ENCODE peak calls at places on chromosomes 12 and 14, in four cellular contexts. S is HEK293T, T is WTC11, G is K562. O is an unnamed sample.

GRCh38 chr12:6361834-6362233 is 13.5 kb downstream of the SCNN1A start:
- DNase-seq in S (no peak), T (no peak), G (no peak), O (no peak)

GRCh38 chr14:32022938-32023466 is 54.1 kb upstream of the ARHGAP5 start:
- DNase-seq in S (no peak), T (no peak), G (no peak), O (no peak)

GRCh38 chr14:100402631-100403030 is 79.5 kb downstream of the SLC25A47 start:
- DNase-seq in S (no peak), T (no peak), G (no peak), O (no peak)

GRCh38 chr14:77322209-77322902 is 1.5 kb downstream of the GSTZ1 start:
- DNase-seq in S (no peak), T (no peak), G (no peak), O (no peak)

GRCh38 chr14:65170768-65171251 is 68.5 kb upstream of the MAX start:
- DNase-seq in S (peak), T (peak), G (peak), O (no peak)

GRCh38 chr12:126083931-126084330 is 1018.7 kb downstream of the AACS start:
- DNase-seq in S (no peak), T (no peak), G (no peak), O (no peak)

GRCh38 chr12:127620956-127621355 is 646.0 kb upstream of the TMEM132C start:
- DNase-seq in S (no peak), T (no peak), G (no peak), O (no peak)

GRCh38 chr14:22472935-22473854 is 115.8 kb downstream of the DAD1 start:
- DNase-seq in S (peak), T (peak), G (peak), O (peak)

GRCh38 chr12:105831372-105831771 is 307.4 kb downstream of the NUAK1 start:
- DNase-seq in S (no peak), T (peak), G (no peak), O (no peak)

GRCh38 chr14:48398675-48399282 is 723.4 kb upstream of the MDGA2 start:
- DNase-seq in S (peak), T (no peak), G (peak), O (peak)

GRCh38 chr12:120199595-120200306 is 1.2 kb downstream of the RPLP0 start:
- DNase-seq in S (no peak), T (no peak), G (peak), O (no peak)

GRCh38 chr12:32515137-32515860 is 115.9 kb downstream of the FGD4 start:
- DNase-seq in S (no peak), T (no peak), G (no peak), O (no peak)

GRCh38 chr12:124369901-124370378 is 75.0 kb downstream of the RFLNA start:
- DNase-seq in S (no peak), T (no peak), G (no peak), O (no peak)

GRCh38 chr12:108857158-108857407 is 300 bp downstream of the SSH1 start:
- DNase-seq in S (no peak), T (peak), G (no peak), O (no peak)

GRCh38 chr12:13764748-13765147 is 216.7 kb downstream of the GRIN2B start:
- DNase-seq in S (no peak), T (no peak), G (no peak), O (no peak)

GRCh38 chr14:89336338-89336737 is 80.7 kb downstream of the FOXN3 start:
- DNase-seq in S (no peak), T (no peak), G (peak), O (peak)

GRCh38 chr12:64169999-64170398 is 52.1 kb downstream of the KICS2 start:
- DNase-seq in S (no peak), T (no peak), G (no peak), O (no peak)
- TF ChIP-seq ELF4 in S (no peak), T (no peak), G (no peak), O (no peak)

GRCh38 chr14:103775506-103775905 is 59.9 kb downstream of the ZFYVE21 start:
- DNase-seq in S (no peak), T (no peak), G (no peak), O (no peak)
- TF ChIP-seq ELF4 in S (no peak), T (no peak), G (no peak), O (no peak)

GRCh38 chr12:112333030-112333429 is 49.2 kb downstream of the HECTD4 start:
- DNase-seq in S (no peak), T (no peak), G (no peak), O (no peak)

GRCh38 chr12:112328411-112329124 is 53.7 kb downstream of the HECTD4 start:
- DNase-seq in S (no peak), T (no peak), G (no peak), O (no peak)

GRCh38 chr12:112327209-112327930 is 54.9 kb downstream of the HECTD4 start:
- DNase-seq in S (no peak), T (no peak), G (no peak), O (no peak)

GRCh38 chr12:112331891-112332290 is 50.3 kb downstream of the HECTD4 start:
- DNase-seq in S (no peak), T (no peak), G (no peak), O (no peak)
- TF ChIP-seq ELF4 in S (no peak), T (no peak), G (no peak), O (no peak)

DNA sequence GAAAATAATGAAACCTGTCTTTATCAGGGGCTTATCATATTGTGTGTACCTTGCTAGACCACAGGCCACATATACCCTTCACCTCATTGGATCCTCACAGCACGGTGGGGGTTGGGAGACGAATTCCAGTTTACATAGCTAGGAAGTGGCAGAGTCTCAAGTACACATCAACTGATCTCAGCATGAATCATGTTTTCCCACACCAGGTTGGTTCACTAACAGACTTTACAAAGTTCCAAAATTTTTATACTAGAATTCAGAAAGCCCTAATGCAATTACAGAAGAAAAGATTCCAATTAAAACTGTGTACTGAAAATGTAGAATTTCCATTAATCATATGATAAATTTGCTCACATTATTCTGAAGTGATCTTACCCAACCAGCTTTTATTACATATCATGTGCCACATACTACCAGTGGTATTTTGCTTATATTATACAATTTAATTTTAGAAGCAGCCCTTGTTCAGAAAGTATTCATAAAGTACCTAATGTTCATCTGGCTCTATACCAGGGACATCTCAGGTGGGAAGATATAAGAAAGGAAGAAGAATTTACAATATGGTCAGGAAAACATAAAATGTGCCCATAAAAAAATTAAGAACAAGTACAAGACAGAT is 196.2 kb downstream of the ITPR2 start:
- DNase-seq in S (no peak), T (no peak), G (no peak), O (peak)
- TF ChIP-seq ELF4 in S (no peak), T (no peak), G (no peak), O (no peak)

DNA sequence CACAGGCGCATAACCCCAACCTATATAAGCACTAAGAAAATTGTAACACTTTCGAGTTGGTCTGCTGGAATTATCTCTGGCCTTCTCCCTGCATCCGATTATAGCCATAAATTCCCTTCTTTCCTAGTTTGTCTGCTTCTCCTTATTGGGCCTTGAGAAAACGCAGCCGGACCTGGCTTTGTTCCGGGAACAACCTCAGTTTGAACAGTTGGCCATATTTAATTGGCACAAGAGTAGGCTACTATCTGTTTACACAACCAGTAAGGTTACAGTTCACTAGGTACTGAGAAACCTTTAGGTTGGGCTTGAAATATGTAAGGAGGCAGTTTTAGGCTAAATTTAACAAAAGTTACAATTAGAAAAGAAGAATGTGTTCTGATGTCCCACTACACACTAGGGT is 176.1 kb downstream of the IPO8 start:
- DNase-seq in S (no peak), T (no peak), G (no peak), O (no peak)
- TF ChIP-seq ELF4 in S (no peak), T (no peak), G (no peak), O (no peak)

GRCh38 chr14:75646762-75647161 is 13.9 kb downstream of the ERG28 start:
- DNase-seq in S (no peak), T (no peak), G (no peak), O (peak)

GRCh38 chr14:75649773-75650172 is 10.9 kb downstream of the ERG28 start:
- DNase-seq in S (no peak), T (no peak), G (no peak), O (no peak)

GRCh38 chr14:75647650-75648049 is 13.0 kb downstream of the ERG28 start:
- DNase-seq in S (no peak), T (no peak), G (no peak), O (no peak)

GRCh38 chr14:75649337-75649736 is 11.3 kb downstream of the ERG28 start:
- DNase-seq in S (no peak), T (no peak), G (no peak), O (no peak)

GRCh38 chr14:75648066-75648838 is 12.4 kb downstream of the ERG28 start:
- DNase-seq in S (no peak), T (no peak), G (no peak), O (peak)
- TF ChIP-seq ELF4 in S (no peak), T (no peak), G (no peak), O (no peak)

DNA sequence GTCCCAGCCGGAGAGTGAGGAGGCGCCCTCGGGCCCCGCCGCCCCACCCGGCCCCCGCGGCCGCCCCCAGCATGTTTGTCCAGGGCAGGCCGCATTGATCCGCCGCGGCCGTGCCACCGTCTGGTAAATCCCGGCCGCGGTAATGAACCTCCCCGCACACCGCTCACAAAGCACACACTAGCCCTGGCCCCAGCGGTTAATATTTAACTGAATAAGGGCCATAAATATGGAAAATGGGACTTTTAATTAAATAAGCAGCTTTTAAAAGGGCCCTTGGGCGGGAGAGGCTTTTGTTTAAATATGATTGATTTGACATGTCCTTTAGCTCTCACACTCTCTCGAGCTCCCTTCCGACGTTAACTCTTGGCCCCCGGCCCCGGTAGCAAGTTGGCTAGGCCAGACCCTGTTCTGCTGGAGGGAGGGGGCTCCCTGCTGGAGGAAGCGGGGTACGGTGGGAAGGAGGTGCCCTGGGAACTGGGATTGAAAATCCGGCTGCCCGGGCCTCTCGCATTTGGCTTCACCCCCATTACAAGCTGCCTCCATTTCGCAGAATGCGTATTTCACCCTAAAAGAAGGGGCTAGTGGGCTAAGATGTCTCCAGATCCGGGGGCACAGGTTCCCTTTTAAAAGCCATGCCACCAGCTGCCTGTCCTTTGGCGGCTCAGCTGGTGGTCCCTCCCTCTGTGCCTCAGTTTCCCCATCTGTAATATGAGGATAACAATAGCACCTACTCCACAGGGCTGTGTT is 199.8 kb downstream of the RBM19 start:
- DNase-seq in S (no peak), T (peak), G (no peak), O (peak)
- TF ChIP-seq ELF4 in S (no peak), T (no peak), G (no peak), O (no peak)

GRCh38 chr12:117707861-117708260 is 260.9 kb downstream of the KSR2 start:
- DNase-seq in S (no peak), T (no peak), G (no peak), O (no peak)
- TF ChIP-seq ELF4 in S (no peak), T (no peak), G (no peak), O (no peak)